ENCODE peak calls at places on chromosomes 2 and 18, in six cellular contexts. M is GM12878, D is HL-60, F is K562, C is HepG2, N is HCT116. H is an unnamed sample.

GRCh38 chr2:20917724-20918572 is 95.0 kb upstream of the LDAH start:
- DNase-seq in M (no peak), D (no peak), F (no peak), C (no peak), N (no peak), H (no peak)

GRCh38 chr2:31526946-31527345 is 53.8 kb downstream of the SRD5A2 start:
- DNase-seq in M (no peak), D (peak; percentile 0), F (no peak), C (no peak), N (no peak), H (no peak)

GRCh38 chr2:135256531-135257258 is 204.6 kb downstream of the RAB3GAP1 start:
- DNase-seq in M (no peak), D (no peak), F (peak; percentile 8), C (no peak), N (no peak), H (no peak)

GRCh38 chr18:5519448-5520362 is 24.1 kb downstream of the EPB41L3 start:
- DNase-seq in M (no peak), D (no peak), F (no peak), C (no peak), N (no peak), H (no peak)

GRCh38 chr2:241963223-241963622 is 93.7 kb downstream of the RTP5 start:
- DNase-seq in M (no peak), D (no peak), F (no peak), C (no peak), N (no peak), H (no peak)

GRCh38 chr2:104444392-104444791 is 409.5 kb upstream of the POU3F3 start:
- DNase-seq in M (no peak), D (no peak), F (no peak), C (no peak), N (no peak), H (no peak)

GRCh38 chr18:23812566-23813440 is 123.5 kb downstream of the LAMA3 start:
- DNase-seq in M (no peak), D (no peak), F (peak; percentile 24), C (no peak), N (peak; percentile 15), H (no peak)

GRCh38 chr2:12227941-12228608 is 481.6 kb downstream of the LPIN1 start:
- DNase-seq in M (no peak), D (no peak), F (no peak), C (no peak), N (no peak), H (no peak)

GRCh38 chr2:102660070-102660469 is 40.7 kb downstream of the SLC9A2 start:
- DNase-seq in M (no peak), D (no peak), F (peak; percentile 78), C (no peak), N (no peak), H (no peak)

GRCh38 chr2:104929663-104930062 is 75.7 kb downstream of the POU3F3 start:
- DNase-seq in M (no peak), D (no peak), F (no peak), C (no peak), N (no peak), H (no peak)

GRCh38 chr2:153405196-153405595 is 73.4 kb downstream of the RPRM start:
- DNase-seq in M (no peak), D (no peak), F (no peak), C (no peak), N (no peak), H (no peak)

GRCh38 chr2:41495050-41495449 is 552.8 kb upstream of the PKDCC start:
- DNase-seq in M (no peak), D (no peak), F (peak; percentile 6), C (no peak), N (no peak), H (no peak)

GRCh38 chr2:98134138-98134537 is 47.2 kb downstream of the VWA3B start:
- DNase-seq in M (peak; percentile 15), D (peak; percentile 72), F (peak; percentile 8), C (no peak), N (no peak), H (no peak)

GRCh38 chr2:127637725-127638252 is 8.2 kb upstream of the GPR17 start:
- DNase-seq in M (no peak), D (peak; percentile 51), F (peak; percentile 55), C (no peak), N (peak; percentile 13), H (no peak)

GRCh38 chr18:35716169-35716831 is 134.8 kb downstream of the GALNT1 start:
- DNase-seq in M (no peak), D (no peak), F (no peak), C (peak; percentile 87), N (no peak), H (no peak)

GRCh38 chr2:80073134-80073561 is 231.4 kb downstream of the LRRTM1 start:
- DNase-seq in M (peak; percentile 3), D (peak; percentile 45), F (peak; percentile 83), C (peak; percentile 60), N (peak; percentile 12), H (peak; percentile 24)

GRCh38 chr18:47399475-47399874 is 148.0 kb upstream of the SKOR2 start:
- DNase-seq in M (no peak), D (no peak), F (no peak), C (no peak), N (no peak), H (no peak)

GRCh38 chr2:106561356-106561755 is 74.2 kb downstream of the CD8B2 start:
- DNase-seq in M (no peak), D (no peak), F (no peak), C (no peak), N (no peak), H (no peak)

GRCh38 chr2:82182270-82182669 is 1877.7 kb upstream of the LRRTM1 start:
- DNase-seq in M (no peak), D (no peak), F (no peak), C (no peak), N (no peak), H (no peak)

GRCh38 chr2:20473128-20473527 is 26.3 kb downstream of the RHOB start:
- DNase-seq in M (no peak), D (no peak), F (no peak), C (no peak), N (no peak), H (no peak)

GRCh38 chr2:170486730-170487129 is 228.4 kb upstream of the SP5 start:
- DNase-seq in M (no peak), D (no peak), F (no peak), C (no peak), N (no peak), H (no peak)

GRCh38 chr2:211631503-211631902 is 907.1 kb downstream of the ERBB4 start:
- DNase-seq in M (no peak), D (no peak), F (no peak), C (no peak), N (no peak), H (no peak)

GRCh38 chr18:51196116-51196810 is 1.2 kb downstream of the MEX3C start:
- DNase-seq in M (no peak), D (peak; percentile 50), F (peak; percentile 16), C (no peak), N (no peak), H (no peak)

GRCh38 chr2:105134076-105134475 is 96.2 kb downstream of the MRPS9 start:
- DNase-seq in M (no peak), D (no peak), F (no peak), C (no peak), N (no peak), H (no peak)

GRCh38 chr2:165016772-165017411 is 61.6 kb upstream of the SLC38A11 start:
- DNase-seq in M (no peak), D (peak; percentile 4), F (peak; percentile 11), C (peak; percentile 48), N (peak; percentile 22), H (peak; percentile 20)

GRCh38 chr18:75612491-75612890 is 185.0 kb upstream of the SMIM21 start:
- DNase-seq in M (no peak), D (no peak), F (no peak), C (no peak), N (no peak), H (no peak)

GRCh38 chr2:174342600-174343342 is 8.0 kb downstream of the SP9 start:
- DNase-seq in M (no peak), D (no peak), F (no peak), C (no peak), N (no peak), H (no peak)

GRCh38 chr2:118309201-118310015 is 221.1 kb downstream of the INSIG2 start:
- DNase-seq in M (no peak), D (no peak), F (no peak), C (no peak), N (no peak), H (no peak)

GRCh38 chr2:59761966-59762365 is 791.5 kb downstream of the BCL11A start:
- DNase-seq in M (no peak), D (no peak), F (no peak), C (peak; percentile 43), N (no peak), H (no peak)

GRCh38 chr2:131140581-131140980 is 35.4 kb downstream of the PLEKHB2 start:
- DNase-seq in M (no peak), D (no peak), F (no peak), C (no peak), N (no peak), H (no peak)

GRCh38 chr2:50529600-50530218 is 502.2 kb downstream of the NRXN1 start:
- DNase-seq in M (no peak), D (no peak), F (peak; percentile 40), C (peak; percentile 48), N (peak; percentile 43), H (peak; percentile 35)

GRCh38 chr2:50535971-50536759 is 495.8 kb downstream of the NRXN1 start:
- DNase-seq in M (no peak), D (peak; percentile 6), F (peak; percentile 1), C (peak; percentile 6), N (peak; percentile 10), H (no peak)

GRCh38 chr2:50538137-50538536 is 493.8 kb downstream of the NRXN1 start:
- DNase-seq in M (no peak), D (no peak), F (no peak), C (no peak), N (no peak), H (no peak)

DNA sequence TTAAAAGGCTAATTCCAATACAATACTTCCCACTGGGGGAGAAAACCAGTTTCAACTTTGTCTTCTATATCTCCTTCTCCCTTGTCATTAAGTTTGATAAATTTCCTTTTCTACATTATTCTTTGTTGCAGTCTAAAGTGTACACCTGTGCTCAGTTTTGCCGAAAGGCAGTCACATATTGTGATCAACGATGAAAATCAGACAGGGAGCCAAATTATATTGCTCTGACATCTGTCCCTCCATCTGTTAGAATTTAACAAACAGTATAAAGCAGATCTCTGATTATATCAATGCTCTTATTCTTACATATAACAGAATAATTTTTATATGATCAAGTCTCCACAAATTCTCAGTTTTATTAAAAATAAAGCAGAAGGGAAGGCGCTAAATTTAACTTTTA is 496.7 kb downstream of the NRXN1 start:
- DNase-seq in M (no peak), D (no peak), F (no peak), C (no peak), N (no peak), H (no peak)
- TF ChIP-seq POLR2AphosphoS5 in M (no peak), D (no peak), F (no peak), C (no peak), N (no peak), H (no peak)

GRCh38 chr2:64699712-64700111 is 46.0 kb upstream of the SERTAD2 start:
- DNase-seq in M (peak; percentile 63), D (no peak), F (peak; percentile 19), C (no peak), N (no peak), H (no peak)
- TF ChIP-seq REST in M (no peak), D (no peak), F (no peak), C (no peak), N (no peak), H (no peak)

GRCh38 chr2:65639156-65639876 is 206.9 kb upstream of the SPRED2 start:
- DNase-seq in M (no peak), D (no peak), F (no peak), C (no peak), N (no peak), H (no peak)
- TF ChIP-seq POLR2AphosphoS5 in M (no peak), D (no peak), F (no peak), C (no peak), N (no peak), H (no peak)

GRCh38 chr2:188974184-188974583 is at the start of gene COL3A1:
- DNase-seq in M (no peak), D (no peak), F (no peak), C (no peak), N (no peak), H (no peak)
- TF ChIP-seq REST in M (no peak), D (no peak), F (no peak), C (no peak), N (no peak), H (no peak)

H was measured in Panc1.